ENCODE peak calls at places on chromosomes 3 and 15, in eight cellular contexts. H is Peyer's patch; Y is NCI-H226; F is RWPE1; S is HEK293T; Z is colonic mucosa; Q is WERI-Rb-1; A is CD8-positive, alpha-beta T cell. E is an unnamed sample.
A peak's percentile ranks its signal among the peaks of the same experiment; 100 is the strongest.

GRCh38 chr3:10532939-10533730 is 27.7 kb upstream of the ATP2B2 start:
- DNase-seq in F (no peak), A (no peak), Z (peak; percentile 4), Q (no peak), H (peak; percentile 37), Y (no peak), S (no peak), E (no peak)

GRCh38 chr15:82952156-82953081 is at the start of gene HOMER2:
- DNase-seq in Q (peak; percentile 52), Z (no peak), F (peak; percentile 42), A (no peak), Y (peak; percentile 9), S (peak; percentile 70), H (no peak), E (peak; percentile 31)

GRCh38 chr3:106119691-106120090 is 250.9 kb upstream of the CBLB start:
- DNase-seq in Y (no peak), Q (no peak), F (no peak), A (no peak), H (no peak), Z (no peak), S (no peak), E (no peak)

GRCh38 chr15:44788748-44789147 is 52.4 kb downstream of the TRIM69 start:
- DNase-seq in A (peak; percentile 15), H (no peak), Y (no peak), Q (no peak), F (no peak), S (no peak), Z (no peak), E (no peak)

GRCh38 chr3:4904801-4905695 is 74.2 kb upstream of the BHLHE40 start:
- DNase-seq in Q (no peak), A (no peak), H (peak; percentile 58), F (peak; percentile 15), Y (peak; percentile 13), Z (peak; percentile 29), S (no peak), E (peak; percentile 4)

GRCh38 chr3:122961146-122961545 is 66.4 kb downstream of the SEMA5B start:
- DNase-seq in Z (no peak), F (no peak), H (no peak), Q (no peak), A (no peak), S (no peak), Y (no peak), E (no peak)

GRCh38 chr15:60905587-60905986 is 323.5 kb downstream of the RORA start:
- DNase-seq in Y (no peak), A (peak; percentile 29), S (no peak), F (no peak), H (peak; percentile 51), Q (peak; percentile 60), Z (no peak), E (no peak)

GRCh38 chr3:43534676-43535075 is 87.1 kb downstream of the ANO10 start:
- DNase-seq in H (no peak), Y (no peak), F (no peak), Q (no peak), A (no peak), S (no peak), Z (no peak), E (no peak)

GRCh38 chr15:39591896-39592315 is 11.0 kb downstream of the THBS1 start:
- DNase-seq in A (no peak), H (no peak), Z (no peak), F (no peak), S (no peak), Q (no peak), Y (no peak), E (no peak)

GRCh38 chr3:143521803-143522202 is 326.5 kb downstream of the SLC9A9 start:
- DNase-seq in Y (no peak), Z (no peak), S (no peak), H (no peak), F (no peak), Q (no peak), A (no peak), E (no peak)

E was measured in A673.